ENCODE peak calls at places on chromosomes 13 and 19, in five cellular contexts. K, P, E, H and T are unnamed samples.

GRCh38 chr19:17357724-17358123 is 19.4 kb downstream of the PLVAP start:
- DNase-seq in K (no peak), E (no peak), H (no peak), P (no peak), T (no peak)

GRCh38 chr13:112857914-112858490 is 111.0 kb upstream of the MCF2L start:
- DNase-seq in P (no peak), H (peak), E (no peak), K (no peak), T (no peak)

GRCh38 chr19:35882074-35882832 is 13.9 kb downstream of the APLP1 start:
- DNase-seq in K (no peak), P (peak), H (no peak), E (peak), T (no peak)

GRCh38 chr13:41457589-41458186 is 338 bp downstream of the RGCC start:
- DNase-seq in K (no peak), H (no peak), E (no peak), P (no peak), T (no peak)

GRCh38 chr13:58004761-58005160 is 373.2 kb downstream of the PCDH17 start:
- DNase-seq in P (no peak), K (no peak), H (no peak), E (no peak), T (no peak)

GRCh38 chr13:108877300-108877699 is 247.9 kb downstream of the MYO16 start:
- DNase-seq in K (no peak), P (peak), E (no peak), H (no peak), T (no peak)

GRCh38 chr19:55305491-55305890 is 19.6 kb downstream of the TMEM150B start:
- DNase-seq in E (no peak), P (no peak), H (peak), K (no peak), T (no peak)

GRCh38 chr13:43942301-43942700 is 62.6 kb downstream of the LACC1 start:
- DNase-seq in H (no peak), E (no peak), K (no peak), P (peak), T (no peak)

GRCh38 chr13:99303863-99304521 is 3.2 kb downstream of the GPR183 start:
- DNase-seq in E (no peak), H (no peak), K (no peak), P (no peak), T (no peak)

GRCh38 chr13:20360041-20360491 is 127.9 kb upstream of the GJB6 start:
- DNase-seq in P (peak), E (no peak), H (no peak), K (no peak), T (no peak)

GRCh38 chr19:996051-996838 is 4.0 kb upstream of the GRIN3B start:
- DNase-seq in H (no peak), P (peak), K (no peak), E (no peak), T (no peak)

GRCh38 chr13:111152836-111153235 is 37.7 kb downstream of the ARHGEF7 start:
- DNase-seq in P (no peak), H (no peak), K (no peak), E (no peak), T (no peak)

GRCh38 chr19:35136977-35137702 is 1.5 kb upstream of the FXYD1 start:
- DNase-seq in K (no peak), P (no peak), E (no peak), H (no peak), T (no peak)

GRCh38 chr13:91247768-91248167 is 99.7 kb upstream of the MIR17HG start:
- DNase-seq in H (no peak), P (no peak), E (no peak), K (no peak), T (no peak)

GRCh38 chr19:17530586-17530985 is 19.1 kb downstream of the PGLS start:
- DNase-seq in P (no peak), E (no peak), H (no peak), K (no peak), T (no peak)

GRCh38 chr13:19845758-19846157 is 17.7 kb downstream of the ZMYM5 start:
- DNase-seq in E (no peak), K (peak), H (peak), P (peak), T (no peak)

GRCh38 chr13:94346261-94347019 is 133.0 kb downstream of the DCT start:
- DNase-seq in P (no peak), K (no peak), E (no peak), H (no peak), T (no peak)

GRCh38 chr19:7975037-7975436 is 30.4 kb downstream of the ELAVL1 start:
- DNase-seq in P (no peak), E (no peak), H (no peak), K (no peak), T (no peak)

GRCh38 chr19:35862528-35862927 is 5.8 kb downstream of the KIRREL2 start:
- DNase-seq in E (no peak), H (no peak), K (no peak), P (no peak), T (no peak)

GRCh38 chr19:8552810-8553209 is 24.4 kb downstream of the MYO1F start:
- DNase-seq in E (no peak), H (no peak), K (no peak), P (peak), T (peak)

GRCh38 chr13:110398564-110399507 is 91.8 kb downstream of the COL4A2 start:
- DNase-seq in E (no peak), K (no peak), H (no peak), P (no peak), T (no peak)

GRCh38 chr19:38905186-38905539 is 5.4 kb downstream of the NFKBIB start:
- DNase-seq in H (no peak), P (no peak), K (no peak), E (no peak), T (no peak)

GRCh38 chr19:9819590-9819898 is 665 bp upstream of the FBXL12 start:
- DNase-seq in E (no peak), P (no peak), K (no peak), H (no peak), T (no peak)

GRCh38 chr13:31908696-31909386 is 122.7 kb upstream of the FRY start:
- DNase-seq in P (no peak), K (no peak), H (no peak), E (peak), T (no peak)

GRCh38 chr19:32313866-32314265 is 31.5 kb upstream of the ZNF507 start:
- DNase-seq in H (no peak), E (no peak), P (no peak), K (no peak), T (no peak)

GRCh38 chr19:7515471-7516226 is at the start of gene ZNF358:
- DNase-seq in P (peak), H (peak), K (no peak), E (peak), T (no peak)

GRCh38 chr13:65236841-65237418 is 1993.2 kb downstream of the PCDH9 start:
- DNase-seq in P (no peak), K (no peak), H (no peak), E (no peak), T (peak)

GRCh38 chr19:46919324-46919723 is 58.5 kb downstream of the ARHGAP35 start:
- DNase-seq in K (no peak), H (no peak), P (peak), E (no peak), T (no peak)

GRCh38 chr19:56566904-56567273 is 379 bp upstream of the ZNF470 start:
- DNase-seq in P (peak), H (peak), E (peak), K (no peak), T (no peak)

GRCh38 chr13:43136940-43137574 is 113.7 kb downstream of the DNAJC15 start:
- DNase-seq in E (no peak), P (no peak), H (no peak), K (no peak), T (no peak)

GRCh38 chr13:94778986-94779385 is 66.6 kb upstream of the SOX21 start:
- DNase-seq in P (no peak), E (no peak), K (no peak), H (no peak), T (no peak)

GRCh38 chr19:20051841-20052768 is 12.8 kb upstream of the ZNF682 start:
- DNase-seq in K (peak), P (peak), E (peak), H (peak), T (peak)

GRCh38 chr19:46842791-46843190 is 7.9 kb downstream of the AP2S1 start:
- DNase-seq in E (no peak), H (no peak), K (no peak), P (no peak), T (no peak)

GRCh38 chr19:4528843-4529242 is 6.2 kb downstream of the PLIN5 start:
- DNase-seq in P (no peak), K (no peak), E (no peak), H (no peak), T (no peak)

GRCh38 chr19:11196406-11197287 is 698 bp downstream of the KANK2 start:
- DNase-seq in E (no peak), P (no peak), K (no peak), H (peak), T (no peak)

GRCh38 chr19:11194173-11194572 is 3.2 kb downstream of the KANK2 start:
- DNase-seq in E (no peak), K (no peak), P (no peak), H (no peak), T (no peak)

GRCh38 chr19:11194657-11195056 is 2.7 kb downstream of the KANK2 start:
- DNase-seq in P (no peak), K (no peak), H (no peak), E (no peak), T (no peak)

GRCh38 chr19:11195681-11196080 is 1.7 kb downstream of the KANK2 start:
- DNase-seq in P (no peak), E (no peak), H (no peak), K (no peak), T (no peak)

DNA sequence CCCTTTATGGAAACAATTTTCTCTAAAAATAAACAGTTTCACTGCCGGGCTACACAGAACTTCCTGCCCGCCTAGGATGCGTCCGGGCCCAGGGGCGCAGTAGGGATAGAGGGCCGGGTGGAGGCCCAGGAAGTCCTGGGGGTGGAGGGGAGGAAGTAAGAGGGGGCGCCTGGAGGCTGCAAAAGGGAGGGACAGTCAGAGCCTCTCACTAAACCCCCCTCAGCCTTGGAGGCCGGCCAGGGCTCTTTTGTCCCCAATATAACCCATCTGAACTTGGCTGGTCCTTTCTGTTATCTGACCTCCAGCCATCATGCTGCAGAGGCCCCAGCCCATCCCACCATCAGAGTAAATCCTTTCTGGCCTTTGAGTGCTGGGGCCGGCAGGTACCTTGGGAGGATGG is 2.2 kb downstream of the KANK2 start:
- DNase-seq in H (no peak), K (no peak), P (no peak), E (no peak), T (no peak)
- H3K4me3 ChIP-seq in H (peak), K (no peak), P (peak), E (peak), T (no peak)

GRCh38 chr13:77507931-77508776 is 27.4 kb upstream of the SCEL start:
- DNase-seq in E (no peak), K (peak), H (no peak), P (peak), T (no peak)
- H3K4me3 ChIP-seq in E (no peak), K (no peak), H (no peak), P (no peak), T (no peak)

GRCh38 chr19:6423499-6424189 is 967 bp downstream of the KHSRP start:
- DNase-seq in P (peak), H (peak), E (peak), K (no peak), T (peak)

GRCh38 chr19:6427131-6427530 is 2.5 kb upstream of the KHSRP start:
- DNase-seq in H (no peak), P (no peak), E (no peak), K (no peak), T (no peak)

GRCh38 chr19:6425732-6426686 is 1.4 kb upstream of the KHSRP start:
- DNase-seq in P (no peak), K (no peak), E (no peak), H (peak), T (no peak)

GRCh38 chr19:6424190-6424938 is at the start of gene KHSRP:
- DNase-seq in P (no peak), H (peak), K (no peak), E (no peak), T (no peak)

DNA sequence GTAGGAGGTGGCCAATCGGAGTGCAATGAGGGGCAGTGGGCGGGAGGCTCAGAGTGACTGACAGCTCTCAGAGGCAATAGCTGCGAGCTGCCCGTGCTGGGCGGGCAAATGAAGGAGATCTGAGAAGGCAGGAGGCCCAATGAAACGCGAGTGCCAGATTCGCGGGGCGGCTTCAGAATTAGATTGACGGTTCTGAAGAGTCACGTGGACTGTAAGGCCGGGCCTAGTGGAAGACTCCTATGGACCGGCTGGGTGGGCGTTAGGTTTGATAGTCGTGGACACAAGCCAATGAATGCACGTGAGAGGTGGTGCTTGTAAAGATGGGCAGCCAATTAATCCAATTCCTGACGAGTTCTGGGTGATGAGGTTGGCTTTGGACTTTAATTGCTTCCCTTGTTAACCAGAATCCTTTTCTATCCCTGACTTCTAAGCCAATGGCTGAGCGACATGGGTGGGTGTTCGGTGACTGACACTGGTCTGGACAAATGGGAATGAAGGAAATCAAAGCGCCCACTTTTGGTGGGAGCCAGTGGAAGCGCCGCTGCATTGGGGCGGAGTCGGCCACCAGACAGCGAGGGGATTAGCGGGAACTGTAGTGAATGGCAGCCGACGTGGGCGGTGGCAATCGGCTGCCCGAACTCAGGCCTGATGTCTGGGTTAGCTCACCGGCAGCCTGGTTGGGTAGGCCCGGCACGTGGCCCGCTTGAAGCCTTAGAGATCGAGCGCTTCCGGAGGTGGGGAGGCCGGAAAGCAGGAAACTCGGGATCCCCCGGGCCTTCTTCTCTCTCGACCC is 524 bp upstream of the KHSRP start:
- DNase-seq in E (peak), P (peak), K (peak), H (peak), T (peak)
- H3K4me3 ChIP-seq in E (no peak), P (no peak), K (peak), H (no peak), T (no peak)

DNA sequence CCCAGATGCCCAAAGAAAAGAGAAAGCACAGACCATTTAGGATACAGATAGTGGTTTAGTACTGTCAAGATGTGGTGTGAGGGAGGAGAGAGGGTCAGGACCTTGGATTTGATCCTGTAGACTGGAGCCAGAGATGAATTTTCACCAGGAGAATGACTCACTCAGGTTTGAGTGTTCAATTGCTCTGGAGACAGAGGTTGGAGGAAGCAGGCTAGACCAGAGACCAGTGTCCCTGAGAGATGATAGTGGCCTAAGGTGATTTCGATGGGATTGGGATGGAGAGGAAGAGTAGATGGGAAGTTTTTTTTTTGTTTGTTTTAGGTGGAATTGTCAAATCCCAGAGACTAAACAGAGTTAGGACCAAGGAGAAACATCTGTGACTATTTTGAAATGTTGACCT is 2.3 kb downstream of the CEBPG start:
- DNase-seq in E (no peak), K (no peak), P (no peak), H (peak), T (no peak)
- H3K4me3 ChIP-seq in E (no peak), K (no peak), P (no peak), H (no peak), T (no peak)

DNA sequence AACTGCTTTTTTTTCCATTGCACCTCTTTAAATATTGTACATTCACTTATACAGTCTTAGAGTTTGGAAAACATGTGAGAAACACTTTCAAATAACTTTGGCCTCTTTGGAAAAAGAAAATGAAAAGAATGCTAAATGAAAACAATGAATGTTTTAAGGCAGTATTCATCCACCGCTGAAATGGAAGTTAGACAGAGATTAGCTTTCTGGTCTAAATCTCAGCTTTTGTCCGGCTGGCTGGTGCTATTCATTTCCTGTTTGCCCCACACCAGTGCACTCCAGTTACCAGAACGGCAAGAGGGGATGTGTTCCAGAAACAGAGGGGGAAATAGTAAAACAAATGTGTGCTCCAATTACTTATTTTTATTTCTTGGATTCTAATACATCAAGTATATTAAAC is 1201.3 kb downstream of the EFNB2 start:
- DNase-seq in H (no peak), P (peak), E (no peak), K (no peak), T (no peak)
- H3K4me3 ChIP-seq in H (no peak), P (no peak), E (no peak), K (no peak), T (no peak)